ENCODE peak calls at places on chromosomes 12 and 14, in five cellular contexts. U, P, V, M and I are unnamed samples.

GRCh38 chr12:53221203-53222076 is 10.6 kb downstream of the RARG start:
- DNase-seq in M (no peak), V (peak; percentile 65), U (peak; percentile 64), P (no peak), I (peak; percentile 47)

GRCh38 chr14:99925471-99925870 is 132.3 kb downstream of the EML1 start:
- DNase-seq in M (no peak), P (no peak), U (no peak), V (no peak), I (no peak)

GRCh38 chr14:95265106-95266094 is 54.3 kb downstream of the CLMN start:
- DNase-seq in M (peak; percentile 98), U (peak; percentile 31), V (peak; percentile 90), P (no peak), I (peak; percentile 97)

GRCh38 chr12:66594688-66595087 is 84.2 kb downstream of the GRIP1 start:
- DNase-seq in P (no peak), U (no peak), V (no peak), M (no peak), I (peak; percentile 2)

GRCh38 chr12:31849090-31849687 is 110.0 kb upstream of the RESF1 start:
- DNase-seq in U (no peak), M (peak; percentile 54), V (peak; percentile 85), P (no peak), I (peak; percentile 33)

GRCh38 chr12:94952325-94952724 is 51.2 kb downstream of the NDUFA12 start:
- DNase-seq in U (no peak), V (no peak), M (no peak), P (peak; percentile 27), I (no peak)

GRCh38 chr14:70901218-70901772 is 6.0 kb upstream of the PCNX1 start:
- DNase-seq in U (no peak), V (no peak), M (no peak), P (no peak), I (peak; percentile 60)

GRCh38 chr12:32377344-32378000 is 21.9 kb upstream of the FGD4 start:
- DNase-seq in V (no peak), P (no peak), U (no peak), M (no peak), I (no peak)

GRCh38 chr12:6461401-6462233 is 8.9 kb downstream of the VAMP1 start:
- DNase-seq in U (peak; percentile 48), V (peak; percentile 96), M (no peak), P (peak; percentile 40), I (no peak)

GRCh38 chr12:125143491-125143890 is 78.3 kb downstream of the AACS start:
- DNase-seq in P (no peak), U (no peak), M (no peak), V (no peak), I (peak; percentile 69)

GRCh38 chr12:124819525-124819924 is 44.1 kb downstream of the SCARB1 start:
- DNase-seq in U (no peak), M (no peak), P (no peak), V (no peak), I (no peak)

GRCh38 chr12:24596768-24597388 is 352.0 kb downstream of the BCAT1 start:
- DNase-seq in V (peak; percentile 28), U (no peak), P (no peak), M (no peak), I (peak; percentile 68)

GRCh38 chr14:32330356-32331226 is 1.5 kb downstream of the AKAP6 start:
- DNase-seq in P (no peak), M (no peak), U (no peak), V (no peak), I (no peak)

GRCh38 chr14:50533806-50534205 is 1.4 kb upstream of the MAP4K5 start:
- DNase-seq in M (no peak), P (no peak), V (no peak), U (no peak), I (no peak)

GRCh38 chr12:127383281-127383680 is 883.7 kb upstream of the TMEM132C start:
- DNase-seq in P (no peak), U (no peak), M (no peak), V (no peak), I (no peak)

GRCh38 chr12:10392394-10392930 is 2.6 kb upstream of the KLRK1 start:
- DNase-seq in V (peak; percentile 86), M (peak; percentile 79), P (peak; percentile 74), U (no peak), I (peak; percentile 96)

GRCh38 chr14:22898302-22898894 is 15.4 kb downstream of the REM2 start:
- DNase-seq in V (no peak), U (no peak), P (no peak), M (no peak), I (peak; percentile 55)

GRCh38 chr12:16670456-16671050 is 64.6 kb upstream of the LMO3 start:
- DNase-seq in V (no peak), U (no peak), P (no peak), M (no peak), I (peak; percentile 23)

GRCh38 chr14:77593501-77593911 is 22.9 kb downstream of the SPTLC2 start:
- DNase-seq in V (peak; percentile 89), U (no peak), M (no peak), P (no peak), I (peak; percentile 29)

GRCh38 chr14:80146941-80147340 is 64.4 kb downstream of the DIO2 start:
- DNase-seq in P (no peak), M (no peak), V (no peak), U (no peak), I (no peak)

GRCh38 chr12:10721654-10722501 is 1.2 kb downstream of the YBX3 start:
- DNase-seq in U (peak; percentile 95), M (peak; percentile 81), V (peak; percentile 71), P (peak; percentile 99), I (peak; percentile 100)

GRCh38 chr12:32519047-32519446 is 119.7 kb downstream of the FGD4 start:
- DNase-seq in P (no peak), M (no peak), V (no peak), U (no peak), I (no peak)

GRCh38 chr12:120529641-120530314 is 820 bp upstream of the COQ5 start:
- DNase-seq in P (no peak), V (peak; percentile 21), M (peak; percentile 41), U (peak; percentile 42), I (peak; percentile 50)

GRCh38 chr12:93784339-93785086 is 107.3 kb downstream of the CRADD start:
- DNase-seq in V (no peak), P (peak; percentile 81), M (peak; percentile 41), U (peak; percentile 70), I (peak; percentile 70)

GRCh38 chr14:105356927-105357326 is 41.4 kb upstream of the TEX22 start:
- DNase-seq in V (no peak), U (no peak), P (no peak), M (no peak), I (no peak)

GRCh38 chr12:88472248-88472647 is 108.0 kb downstream of the KITLG start:
- DNase-seq in P (no peak), U (no peak), M (no peak), V (no peak), I (peak; percentile 40)

DNA sequence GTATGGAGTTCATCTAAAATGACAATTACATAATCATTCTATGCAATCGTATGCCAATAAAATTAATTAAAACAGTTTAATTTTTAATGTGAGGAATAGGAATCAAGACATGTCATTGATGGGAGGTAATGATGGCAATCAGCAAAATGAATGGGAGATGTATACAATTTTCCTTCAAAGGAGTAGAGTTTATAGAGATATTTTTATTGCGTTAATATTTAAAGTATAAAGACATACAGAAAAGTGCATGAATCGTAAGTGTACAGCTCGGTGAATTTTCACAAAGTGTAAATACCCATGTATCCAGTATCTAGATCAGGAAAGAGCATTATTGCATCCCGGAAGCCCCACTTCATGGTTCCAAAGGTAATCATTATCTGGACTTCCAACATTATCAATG is 1.2 kb downstream of the MIPOL1 start:
- DNase-seq in P (no peak), U (no peak), M (no peak), V (no peak), I (no peak)
- H3K4me3 ChIP-seq in P (no peak overlapping the region), U (peak overlapping the region; percentile 68), M (peak overlapping the region; percentile 77), V (no peak overlapping the region), I (peak overlapping the region; percentile 80)

GRCh38 chr12:29901585-29901984 is 117.8 kb upstream of the TMTC1 start:
- DNase-seq in P (no peak), U (peak; percentile 31), V (no peak), M (no peak), I (no peak)
- TF ChIP-seq CTCF in P (no peak), U (no peak), V (no peak), M (no peak), I (peak; percentile 15)

GRCh38 chr14:92586001-92586947 is 72.7 kb downstream of the RIN3 start:
- DNase-seq in U (no peak), M (no peak), V (no peak), P (no peak), I (peak; percentile 96)
- H3K4me3 ChIP-seq in U (no peak overlapping the region), M (no peak overlapping the region), V (no peak overlapping the region), P (no peak overlapping the region), I (no peak overlapping the region)

GRCh38 chr12:13562915-13563742 is 366.6 kb downstream of the EMP1 start:
- DNase-seq in V (no peak), M (no peak), P (no peak), U (peak; percentile 14), I (no peak)

GRCh38 chr12:13564266-13564810 is 367.8 kb downstream of the EMP1 start:
- DNase-seq in M (no peak), V (no peak), U (no peak), P (no peak), I (no peak)

GRCh38 chr12:13570005-13570694 is 373.6 kb downstream of the EMP1 start:
- DNase-seq in M (peak; percentile 41), V (no peak), U (no peak), P (no peak), I (no peak)

GRCh38 chr12:13563743-13564125 is 367.2 kb downstream of the EMP1 start:
- DNase-seq in V (no peak), U (no peak), P (no peak), M (no peak), I (no peak)

GRCh38 chr12:13566286-13566685 is 369.8 kb downstream of the EMP1 start:
- DNase-seq in P (no peak), M (no peak), V (no peak), U (no peak), I (no peak)
- TF ChIP-seq CTCF in P (no peak), M (no peak), V (no peak), U (no peak), I (no peak)